ENCODE peak calls at places on chromosome 13, in seven cellular contexts. H, V, L, N, U, J and M are unnamed samples.
A peak's percentile ranks its signal among the peaks of the same experiment; 100 is the strongest.

GRCh38 chr13:75550159-75550567 is 572 bp downstream of the UCHL3 start:
- DNase-seq in H (peak; percentile 61), V (no peak), L (no peak), N (peak; percentile 10), U (no peak), J (peak; percentile 81), M (no peak)

GRCh38 chr13:34104853-34105252 is 286.9 kb downstream of the RFC3 start:
- DNase-seq in H (no peak), V (no peak), L (no peak), N (no peak), U (no peak), J (no peak), M (no peak)

GRCh38 chr13:110874508-110874960 is 40.3 kb downstream of the ANKRD10 start:
- DNase-seq in H (no peak), V (peak; percentile 88), L (peak; percentile 89), N (peak; percentile 55), U (peak; percentile 91), J (peak; percentile 87), M (peak; percentile 10)

GRCh38 chr13:106533940-106534843 is 1.3 kb downstream of the EFNB2 start:
- DNase-seq in H (no peak), V (no peak), L (peak; percentile 50), N (peak; percentile 20), U (peak; percentile 59), J (peak; percentile 83), M (peak; percentile 27)

GRCh38 chr13:20495087-20496023 is 30.3 kb downstream of the CRYL1 start:
- DNase-seq in H (peak; percentile 91), V (peak; percentile 46), L (no peak), N (peak; percentile 83), U (peak; percentile 36), J (peak; percentile 87), M (no peak)

GRCh38 chr13:74667656-74668055 is 533.5 kb upstream of the KLF12 start:
- DNase-seq in H (no peak), V (no peak), L (no peak), N (no peak), U (no peak), J (no peak), M (no peak)

GRCh38 chr13:33244210-33244906 is 41.2 kb downstream of the STARD13 start:
- DNase-seq in H (no peak), V (no peak), L (no peak), N (no peak), U (no peak), J (no peak), M (no peak)

GRCh38 chr13:44576396-44577235 is 486 bp upstream of the TSC22D1 start:
- DNase-seq in H (peak; percentile 54), V (no peak), L (peak; percentile 41), N (peak; percentile 25), U (peak; percentile 59), J (peak; percentile 61), M (no peak)

GRCh38 chr13:51858433-51859247 is 3.1 kb upstream of the CCDC70 start:
- DNase-seq in H (no peak), V (no peak), L (no peak), N (no peak), U (no peak), J (peak; percentile 27), M (no peak)

GRCh38 chr13:76992548-76993001 is 694 bp downstream of the CLN5 start:
- DNase-seq in H (peak; percentile 53), V (no peak), L (peak; percentile 47), N (no peak), U (peak; percentile 42), J (peak; percentile 60), M (no peak)

GRCh38 chr13:79659161-79659560 is 178.2 kb downstream of the NDFIP2 start:
- DNase-seq in H (no peak), V (no peak), L (no peak), N (no peak), U (no peak), J (peak; percentile 61), M (no peak)

GRCh38 chr13:27151798-27152599 is 19.6 kb downstream of the USP12 start:
- DNase-seq in H (peak; percentile 56), V (no peak), L (no peak), N (peak; percentile 47), U (no peak), J (no peak), M (no peak)

GRCh38 chr13:27148900-27149299 is 22.7 kb downstream of the USP12 start:
- DNase-seq in H (no peak), V (no peak), L (no peak), N (peak; percentile 31), U (no peak), J (no peak), M (no peak)

GRCh38 chr13:27147530-27148170 is 24.0 kb downstream of the USP12 start:
- DNase-seq in H (no peak), V (no peak), L (no peak), N (peak; percentile 74), U (no peak), J (no peak), M (no peak)

DNA sequence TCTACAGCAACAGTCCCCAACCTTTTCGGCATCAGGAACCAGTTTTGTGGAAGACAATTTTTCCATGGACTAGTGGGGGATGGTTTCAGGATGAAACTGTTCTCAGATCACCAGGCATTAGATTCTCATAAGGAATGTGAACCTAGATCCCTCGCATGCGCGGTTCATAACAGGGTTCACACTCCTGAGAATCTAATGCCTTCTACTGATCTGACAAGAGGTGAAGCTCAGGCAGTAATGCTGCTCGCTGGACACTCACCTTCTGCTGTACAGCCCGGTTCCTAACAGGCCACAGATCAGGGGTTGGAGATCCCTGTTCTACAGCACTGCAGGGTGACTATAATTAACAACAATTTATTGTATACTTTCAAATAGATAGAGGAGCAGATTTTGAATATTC is 21.9 kb downstream of the USP12 start:
- DNase-seq in H (no peak), V (no peak), L (no peak), N (no peak), U (no peak), J (no peak), M (no peak)
- H3K4me1 ChIP-seq in H (peaks cover 22% of the 10 kb centered on the region), V (no peaks in the 10 kb centered on the region), L (peaks cover 11% of the 10 kb centered on the region), N (peaks cover 36% of the 10 kb centered on the region), U (peaks cover 4% of the 10 kb centered on the region), J (no peaks in the 10 kb centered on the region), M (no peaks in the 10 kb centered on the region)

GRCh38 chr13:39588384-39588783 is 14.6 kb downstream of the LHFPL6 start:
- DNase-seq in H (no peak), V (no peak), L (no peak), N (no peak), U (no peak), J (no peak), M (no peak)

GRCh38 chr13:39586142-39586541 is 16.9 kb downstream of the LHFPL6 start:
- DNase-seq in H (no peak), V (no peak), L (no peak), N (no peak), U (no peak), J (no peak), M (no peak)

GRCh38 chr13:39586956-39587605 is 15.9 kb downstream of the LHFPL6 start:
- DNase-seq in H (no peak), V (no peak), L (no peak), N (no peak), U (no peak), J (no peak), M (no peak)

GRCh38 chr13:39587939-39588338 is 15.1 kb downstream of the LHFPL6 start:
- DNase-seq in H (no peak), V (no peak), L (no peak), N (no peak), U (no peak), J (no peak), M (no peak)

GRCh38 chr13:39585219-39585618 is 17.8 kb downstream of the LHFPL6 start:
- DNase-seq in H (no peak), V (no peak), L (no peak), N (no peak), U (no peak), J (no peak), M (no peak)
- H3K4me1 ChIP-seq in H (no peaks in the 10 kb centered on the region), V (no peaks in the 10 kb centered on the region), L (peaks cover 12% of the 10 kb centered on the region), N (no peaks in the 10 kb centered on the region), U (peaks cover 10% of the 10 kb centered on the region), J (peaks cover 8% of the 10 kb centered on the region), M (no peaks in the 10 kb centered on the region)

GRCh38 chr13:109251958-109252357 is 534.4 kb downstream of the IRS2 start:
- DNase-seq in H (peak; percentile 27), V (no peak), L (no peak), N (no peak), U (no peak), J (no peak), M (no peak)

GRCh38 chr13:109249780-109250528 is 536.4 kb downstream of the IRS2 start:
- DNase-seq in H (no peak), V (no peak), L (no peak), N (no peak), U (no peak), J (no peak), M (no peak)

GRCh38 chr13:109254271-109254670 is 532.1 kb downstream of the IRS2 start:
- DNase-seq in H (peak; percentile 37), V (no peak), L (no peak), N (no peak), U (no peak), J (no peak), M (no peak)

GRCh38 chr13:109255457-109255856 is 530.9 kb downstream of the IRS2 start:
- DNase-seq in H (no peak), V (no peak), L (no peak), N (no peak), U (no peak), J (no peak), M (no peak)

GRCh38 chr13:109253316-109253715 is 533.1 kb downstream of the IRS2 start:
- DNase-seq in H (peak; percentile 33), V (no peak), L (no peak), N (no peak), U (no peak), J (no peak), M (no peak)
- H3K4me1 ChIP-seq in H (peaks cover 8% of the 10 kb centered on the region), V (peaks cover 3% of the 10 kb centered on the region), L (no peaks in the 10 kb centered on the region), N (no peaks in the 10 kb centered on the region), U (no peaks in the 10 kb centered on the region), J (peaks cover 24% of the 10 kb centered on the region), M (no peaks in the 10 kb centered on the region)

GRCh38 chr13:25930655-25931054 is 121.2 kb downstream of the SHISA2 start:
- DNase-seq in H (no peak), V (no peak), L (no peak), N (no peak), U (no peak), J (no peak), M (no peak)

GRCh38 chr13:25929816-25930215 is 122.0 kb downstream of the SHISA2 start:
- DNase-seq in H (no peak), V (no peak), L (no peak), N (no peak), U (no peak), J (no peak), M (no peak)

GRCh38 chr13:25927363-25927762 is 124.5 kb downstream of the SHISA2 start:
- DNase-seq in H (no peak), V (no peak), L (no peak), N (no peak), U (no peak), J (no peak), M (no peak)

GRCh38 chr13:25927966-25928365 is 123.8 kb downstream of the SHISA2 start:
- DNase-seq in H (no peak), V (no peak), L (no peak), N (no peak), U (no peak), J (peak; percentile 21), M (no peak)

DNA sequence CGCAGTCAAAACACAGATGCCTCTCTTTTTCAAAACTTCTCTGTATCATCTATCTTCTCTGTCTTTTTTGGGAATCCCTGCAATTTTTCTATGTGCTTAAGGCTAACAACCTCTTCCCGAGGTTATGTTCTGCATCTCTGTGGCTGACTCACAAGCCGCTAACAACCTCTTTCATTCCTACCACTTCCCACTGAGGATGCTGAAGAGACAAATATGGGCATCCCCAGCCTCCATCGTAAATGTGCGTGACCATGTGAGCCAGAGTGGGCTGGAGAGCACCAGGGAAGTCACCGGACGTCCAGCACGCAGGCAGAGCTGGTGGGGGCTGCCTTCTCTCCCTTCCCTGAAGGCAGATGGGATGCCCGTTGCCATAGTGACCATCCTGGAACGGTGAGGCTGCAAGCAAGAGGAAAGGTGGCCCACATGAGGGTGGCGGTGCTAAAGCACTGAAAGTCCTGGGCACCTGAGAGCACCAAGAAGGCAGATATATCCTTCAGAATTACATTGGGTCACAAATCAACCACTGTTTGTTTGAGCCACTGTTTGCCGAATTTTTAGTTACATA is 122.8 kb downstream of the SHISA2 start:
- DNase-seq in H (no peak), V (no peak), L (no peak), N (no peak), U (no peak), J (no peak), M (no peak)
- H3K4me1 ChIP-seq in H (peaks cover 8% of the 10 kb centered on the region), V (peaks cover 2% of the 10 kb centered on the region), L (no peaks in the 10 kb centered on the region), N (no peaks in the 10 kb centered on the region), U (peaks cover 3% of the 10 kb centered on the region), J (no peaks in the 10 kb centered on the region), M (no peaks in the 10 kb centered on the region)